ENCODE peak calls at places on chromosomes 1 and 21, in six cellular contexts. C is choroid plexus epithelial cell, G is body of pancreas, H is brain microvascular endothelial cell, J is astrocyte of the spinal cord, U is adipocyte. A is an unnamed sample.

GRCh38 chr1:236507022-236507700 is 16.6 kb upstream of the LGALS8 start:
- DNase-seq in G (peak), H (peak), C (peak), U (peak), J (peak), A (no peak)

GRCh38 chr1:1775364-1776226 is 2.7 kb downstream of the NADK start:
- DNase-seq in J (no peak), H (no peak), C (no peak), G (no peak), U (no peak), A (no peak)

GRCh38 chr1:54158071-54158470 is 5.3 kb upstream of the CDCP2 start:
- DNase-seq in C (no peak), H (no peak), U (peak), J (peak), G (peak), A (no peak)

GRCh38 chr1:156104065-156104810 is 10.3 kb upstream of the LMNA start:
- DNase-seq in C (peak), H (peak), J (peak), G (peak), U (peak), A (no peak)

GRCh38 chr1:229440821-229441537 is 7.1 kb upstream of the ACTA1 start:
- DNase-seq in U (peak), H (peak), J (peak), G (no peak), C (peak), A (peak)

GRCh38 chr1:18918417-18918816 is 16.1 kb upstream of the ALDH4A1 start:
- DNase-seq in J (no peak), H (no peak), C (no peak), U (no peak), G (no peak), A (no peak)

GRCh38 chr1:227944931-227945890 is 2.5 kb downstream of the WNT9A start:
- DNase-seq in C (no peak), H (no peak), U (no peak), J (no peak), G (peak), A (no peak)

GRCh38 chr1:69611316-69611715 is 43.6 kb downstream of the LRRC7 start:
- DNase-seq in G (no peak), C (no peak), U (no peak), H (no peak), J (no peak), A (no peak)

GRCh38 chr21:15848632-15849031 is 118.8 kb downstream of the USP25 start:
- DNase-seq in H (peak), C (peak), J (peak), G (no peak), U (peak), A (peak)

GRCh38 chr1:9529190-9529589 is 10.1 kb upstream of the SLC25A33 start:
- DNase-seq in H (peak), U (no peak), G (no peak), C (peak), J (peak), A (no peak)

GRCh38 chr1:200043330-200043668 is 15.8 kb downstream of the NR5A2 start:
- DNase-seq in H (no peak), U (no peak), G (no peak), C (no peak), J (no peak), A (no peak)

GRCh38 chr1:224637510-224637909 is 21.4 kb downstream of the CNIH3 start:
- DNase-seq in G (peak), J (peak), C (peak), U (peak), H (peak), A (no peak)

GRCh38 chr1:110525250-110525597 is 6.2 kb upstream of the KCNA10 start:
- DNase-seq in G (no peak), U (no peak), H (no peak), C (no peak), J (no peak), A (no peak)

GRCh38 chr1:34425785-34426184 is 249.1 kb downstream of the C1orf94 start:
- DNase-seq in H (no peak), C (no peak), J (no peak), U (no peak), G (no peak), A (no peak)

GRCh38 chr1:16141573-16142336 is 14.1 kb downstream of the EPHA2 start:
- DNase-seq in H (no peak), G (no peak), C (no peak), J (no peak), U (no peak), A (no peak)

GRCh38 chr1:46026531-46026930 is 105.9 kb downstream of the PIK3R3 start:
- DNase-seq in U (no peak), J (no peak), G (no peak), H (no peak), C (no peak), A (no peak)

GRCh38 chr1:35807614-35808375 is at the start of gene AGO4:
- DNase-seq in G (peak), H (peak), U (peak), J (peak), C (peak), A (no peak)

GRCh38 chr1:161069731-161070270 is at the start of gene ARHGAP30:
- DNase-seq in U (no peak), G (no peak), C (no peak), J (no peak), H (no peak), A (no peak)

GRCh38 chr1:203322480-203323179 is 17.3 kb downstream of the BTG2 start:
- DNase-seq in J (no peak), G (peak), H (no peak), U (peak), C (no peak), A (no peak)

GRCh38 chr1:87117761-87118160 is 203.3 kb downstream of the HS2ST1 start:
- DNase-seq in U (no peak), J (peak), H (peak), C (peak), G (no peak), A (no peak)

GRCh38 chr1:26340047-26340481 is 13.9 kb downstream of the CRYBG2 start:
- DNase-seq in U (no peak), H (no peak), C (no peak), G (no peak), J (no peak), A (no peak)

GRCh38 chr1:205298191-205298994 is 23.2 kb downstream of the NUAK2 start:
- DNase-seq in J (peak), G (peak), H (peak), U (peak), C (peak), A (peak)

GRCh38 chr1:173062156-173062938 is 11.6 kb upstream of the TNFSF18 start:
- DNase-seq in G (no peak), U (peak), J (peak), C (peak), H (peak), A (peak)

GRCh38 chr1:53595906-53596305 is 136.7 kb downstream of the DMRTB1 start:
- DNase-seq in J (no peak), H (no peak), C (no peak), U (no peak), G (no peak), A (no peak)

GRCh38 chr1:161229896-161230295 is 4.0 kb downstream of the TOMM40L start:
- DNase-seq in J (no peak), H (no peak), U (no peak), G (no peak), C (peak), A (no peak)

GRCh38 chr21:44428281-44428942 is 26.9 kb upstream of the LRRC3 start:
- DNase-seq in G (no peak), H (no peak), J (no peak), U (no peak), C (no peak), A (no peak)

GRCh38 chr1:55288245-55288644 is 73.1 kb upstream of the USP24 start:
- DNase-seq in G (no peak), C (no peak), J (no peak), U (no peak), H (peak), A (no peak)

GRCh38 chr1:8873506-8874229 is 4.8 kb downstream of the ENO1 start:
- DNase-seq in H (peak), C (peak), G (peak), J (peak), U (peak), A (peak)

GRCh38 chr1:83931658-83932253 is 67.2 kb downstream of the TTLL7 start:
- DNase-seq in G (peak), C (peak), U (peak), J (peak), H (peak), A (no peak)

GRCh38 chr1:42480921-42481320 is 17.8 kb downstream of the CCDC30 start:
- DNase-seq in J (no peak), C (no peak), G (no peak), H (no peak), U (no peak), A (no peak)

GRCh38 chr1:248812736-248813425 is 12.8 kb downstream of the SH3BP5L start:
- DNase-seq in U (no peak), G (no peak), J (no peak), H (no peak), C (no peak), A (no peak)

GRCh38 chr1:248810727-248811513 is 14.8 kb downstream of the SH3BP5L start:
- DNase-seq in U (no peak), H (no peak), J (peak), G (no peak), C (peak), A (no peak)

GRCh38 chr1:248810000-248810726 is 15.6 kb downstream of the SH3BP5L start:
- DNase-seq in G (no peak), C (no peak), U (no peak), J (no peak), H (no peak), A (no peak)

GRCh38 chr1:248813546-248813945 is 12.2 kb downstream of the SH3BP5L start:
- DNase-seq in H (no peak), G (no peak), C (no peak), J (no peak), U (no peak), A (no peak)

GRCh38 chr1:248811514-248812490 is 13.9 kb downstream of the SH3BP5L start:
- DNase-seq in J (no peak), H (no peak), U (no peak), G (no peak), C (no peak), A (no peak)
- H3K4me3 ChIP-seq in J (no peak), H (no peak), U (no peak), G (no peak), C (no peak), A (no peak)

GRCh38 chr1:3065396-3065795 is 3.6 kb upstream of the PRDM16 start:
- DNase-seq in H (no peak), G (no peak), U (no peak), C (no peak), J (no peak), A (no peak)

GRCh38 chr1:3066250-3066711 is 2.7 kb upstream of the PRDM16 start:
- DNase-seq in U (no peak), C (no peak), G (peak), H (no peak), J (no peak), A (no peak)

GRCh38 chr1:3064901-3065300 is 4.1 kb upstream of the PRDM16 start:
- DNase-seq in U (no peak), J (no peak), C (no peak), G (no peak), H (no peak), A (no peak)

GRCh38 chr1:3066826-3067225 is 2.2 kb upstream of the PRDM16 start:
- DNase-seq in G (peak), U (no peak), H (no peak), C (no peak), J (no peak), A (no peak)

DNA sequence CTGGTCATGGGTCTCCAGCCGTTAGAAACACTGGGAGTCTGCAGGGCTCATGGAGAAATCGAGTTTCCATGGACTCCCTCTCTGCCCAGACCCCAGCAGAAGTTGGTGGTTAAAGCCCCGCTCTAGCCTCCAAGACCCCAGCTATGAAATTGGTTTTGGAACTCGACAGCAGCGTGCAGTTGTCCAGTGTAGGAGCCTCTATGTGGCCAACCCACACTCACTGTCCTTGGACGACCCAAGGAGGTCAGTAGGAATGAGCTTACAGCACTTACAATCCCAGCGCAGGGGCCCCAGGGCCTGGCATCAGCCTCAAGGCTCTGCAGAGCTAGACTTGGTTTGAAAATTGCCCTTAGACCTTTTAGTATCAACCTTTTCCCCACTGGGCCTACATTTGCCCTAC is 3.2 kb upstream of the PRDM16 start:
- DNase-seq in G (no peak), U (no peak), C (no peak), J (no peak), H (no peak), A (no peak)
- H3K4me3 ChIP-seq in G (no peak), U (no peak), C (no peak), J (no peak), H (no peak), A (no peak)

GRCh38 chr21:26851109-26851944 is 6.1 kb upstream of the ADAMTS1 start:
- DNase-seq in C (no peak), H (no peak), G (no peak), J (no peak), U (no peak), A (no peak)

GRCh38 chr21:26847951-26848350 is 2.7 kb upstream of the ADAMTS1 start:
- DNase-seq in G (no peak), U (no peak), C (no peak), J (no peak), H (no peak), A (no peak)

GRCh38 chr21:26852422-26852821 is 7.2 kb upstream of the ADAMTS1 start:
- DNase-seq in J (no peak), H (no peak), U (no peak), G (no peak), C (no peak), A (no peak)

GRCh38 chr21:26850116-26850643 is 5.0 kb upstream of the ADAMTS1 start:
- DNase-seq in U (peak), J (peak), G (no peak), C (peak), H (no peak), A (no peak)

GRCh38 chr21:26849428-26850115 is 4.4 kb upstream of the ADAMTS1 start:
- DNase-seq in G (no peak), H (peak), U (peak), J (peak), C (peak), A (no peak)
- H3K4me3 ChIP-seq in G (no peak), H (no peak), U (peak), J (no peak), C (no peak), A (no peak)

DNA sequence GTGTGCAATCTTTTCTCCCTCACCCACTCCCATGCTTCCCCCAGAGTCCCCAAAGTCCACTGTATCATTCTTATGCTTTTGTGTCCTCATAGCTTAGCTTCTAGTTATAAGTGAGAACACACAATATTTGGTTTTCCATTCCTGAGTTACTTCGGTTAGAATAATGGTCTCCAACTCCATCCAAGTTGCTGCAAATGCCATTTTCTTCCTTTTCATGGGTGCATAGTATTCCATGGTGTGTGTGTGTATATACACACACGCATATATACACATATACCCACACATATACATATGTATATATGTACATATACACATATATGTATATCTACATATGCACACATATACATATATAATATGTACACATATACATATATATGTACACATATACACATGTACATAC is 69.3 kb downstream of the ERG start:
- DNase-seq in U (no peak), C (no peak), H (no peak), J (no peak), G (no peak), A (no peak)
- H3K4me3 ChIP-seq in U (no peak), C (no peak), H (no peak), J (no peak), G (no peak), A (no peak)

GRCh38 chr1:181021155-181021554 is 1.5 kb downstream of the STX6 start:
- DNase-seq in J (no peak), G (no peak), H (no peak), U (no peak), C (no peak), A (no peak)
- H3K4me3 ChIP-seq in J (peak), G (no peak), H (peak), U (peak), C (peak), A (peak)

DNA sequence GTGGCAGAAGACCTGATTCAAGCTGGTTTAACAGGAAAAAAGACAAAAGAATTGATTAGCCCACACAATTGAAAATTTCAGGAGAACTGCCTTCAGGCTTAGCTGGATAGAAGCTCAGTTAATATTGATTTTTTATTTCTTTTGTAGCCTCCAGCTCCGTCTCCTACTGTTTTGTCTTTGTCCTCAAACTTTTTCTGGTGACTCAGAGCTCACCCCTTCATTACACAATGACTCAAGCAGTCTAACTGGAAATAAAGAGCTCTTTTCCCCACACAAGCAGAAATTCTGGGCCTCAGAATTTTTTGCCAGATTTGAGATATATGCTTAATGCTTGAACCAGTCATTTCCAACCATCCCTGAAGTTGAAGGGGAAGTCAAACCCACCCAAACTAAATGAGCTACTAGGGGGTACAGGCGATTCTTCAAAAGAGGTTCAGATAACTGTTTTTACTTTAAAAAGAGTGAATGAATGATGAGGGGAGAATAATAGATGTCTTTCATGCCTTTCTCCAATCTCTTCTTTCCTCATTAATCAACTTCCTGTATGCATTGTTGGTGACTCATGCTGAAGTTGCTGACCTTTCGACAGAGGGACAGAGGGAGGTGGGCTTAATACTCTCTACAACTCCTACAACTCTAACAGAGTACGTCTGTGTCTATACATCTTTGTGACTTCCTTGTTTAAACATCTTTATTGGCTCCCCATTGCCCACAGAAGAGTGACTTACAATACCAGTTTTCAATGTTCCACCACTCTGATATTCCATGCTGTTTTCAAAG is 6.2 kb upstream of the ACP6 start:
- DNase-seq in G (no peak), J (peak), H (peak), U (peak), C (peak), A (no peak)
- H3K4me3 ChIP-seq in G (no peak), J (no peak), H (no peak), U (no peak), C (no peak), A (no peak)

GRCh38 chr1:59967780-59968179 is 41.2 kb upstream of the CYP2J2 start:
- DNase-seq in J (no peak), C (no peak), U (no peak), G (no peak), H (no peak), A (no peak)

GRCh38 chr1:59972216-59972924 is 45.8 kb upstream of the CYP2J2 start:
- DNase-seq in U (no peak), G (peak), C (no peak), J (peak), H (no peak), A (no peak)

GRCh38 chr1:59967141-59967697 is 40.6 kb upstream of the CYP2J2 start:
- DNase-seq in U (peak), G (no peak), J (peak), C (peak), H (no peak), A (peak)

GRCh38 chr1:59973719-59974118 is 47.1 kb upstream of the CYP2J2 start:
- DNase-seq in J (no peak), H (no peak), C (no peak), U (no peak), G (no peak), A (no peak)

DNA sequence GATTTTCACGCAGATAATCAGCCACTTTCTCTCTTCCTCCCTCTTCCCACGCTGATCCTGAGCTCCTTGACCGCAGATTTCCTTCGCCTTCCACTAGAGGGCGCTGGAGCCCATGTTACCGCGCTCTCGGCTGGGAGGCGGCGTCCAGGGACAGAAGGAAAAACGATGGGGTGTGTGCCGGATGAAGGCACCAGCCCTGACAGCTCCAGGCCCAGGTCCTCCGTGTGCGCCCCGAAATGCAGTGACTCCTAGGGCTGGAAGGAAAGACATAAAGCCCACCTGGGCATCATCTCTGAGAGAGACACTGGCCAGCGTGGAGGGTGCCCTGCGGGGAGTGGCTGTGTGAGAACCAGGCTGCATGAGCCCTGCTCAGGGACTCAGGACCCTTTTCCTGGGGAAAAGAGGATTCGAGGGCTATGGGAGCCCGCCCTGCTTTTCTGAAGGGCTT is 44.9 kb upstream of the CYP2J2 start:
- DNase-seq in C (peak), H (peak), J (peak), G (peak), U (peak), A (no peak)
- H3K4me3 ChIP-seq in C (no peak), H (peak), J (no peak), G (no peak), U (no peak), A (peak)

DNA sequence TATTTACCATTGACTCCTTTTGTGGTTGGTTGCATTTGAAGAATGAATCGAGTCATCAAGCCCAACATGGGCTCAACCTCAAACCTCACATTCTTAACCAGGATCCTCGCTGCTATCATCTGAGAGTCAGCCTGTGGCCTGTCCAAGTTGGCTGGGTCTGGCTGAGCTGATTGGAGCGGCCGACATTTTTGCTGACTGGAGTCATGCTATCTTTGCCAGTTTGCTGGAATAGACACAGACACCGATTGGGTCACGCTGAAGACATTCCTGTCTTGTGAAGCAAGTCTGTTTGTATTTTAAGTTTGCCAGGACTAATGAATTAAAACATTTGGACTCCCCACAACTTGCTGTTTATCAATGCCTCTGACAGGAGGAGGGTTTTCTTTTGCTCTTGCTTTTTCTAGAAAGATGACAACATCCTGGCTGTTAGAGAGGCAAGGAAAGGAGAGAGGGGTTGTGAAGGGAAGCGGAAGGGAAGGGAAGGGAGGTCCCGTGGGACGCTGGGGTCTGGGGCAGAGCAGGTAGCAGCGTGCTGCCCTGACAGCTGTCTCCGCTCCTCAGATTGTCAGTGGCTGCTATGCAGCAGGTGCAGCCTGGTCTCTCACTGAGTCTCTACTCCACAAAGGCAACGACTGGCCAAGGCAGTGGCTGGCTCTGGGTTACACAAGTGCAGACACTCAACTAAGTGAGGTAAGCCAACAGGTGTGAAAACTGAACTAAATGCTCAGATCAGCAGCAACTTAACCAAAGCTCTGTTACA is at the start of gene MAP3K7CL:
- DNase-seq in C (peak), H (peak), J (peak), U (peak), G (peak), A (peak)
- H3K4me3 ChIP-seq in C (no peak), H (peak), J (peak), U (peak), G (no peak), A (peak)